ENCODE peak calls at places on chromosome 20, in nine cellular contexts. O is AG20443; S is mesendoderm; U is AG08395; Q is foreskin melanocyte; H is stimulated activated CD4-positive, alpha-beta T cell treated with anti-CD3 and anti-CD28 coated beads, Interleukin-12 subunit alpha, Interleukin-12 subunit beta, amount 100 ng/mL, for 48 hours; W is foreskin fibroblast; R is activated CD4-positive, alpha-beta T cell treated with anti-CD3 and anti-CD28 coated beads, Interleukin-2, amount 50 U/mL, for 1 hour; A is nephron progenitor cell. X is an unnamed sample.

GRCh38 chr20:51172558-51173428 is 149.9 kb upstream of the KCNG1 start:
- DNase-seq in O (no peak), S (peak), U (no peak), Q (no peak), H (no peak), W (no peak), R (no peak), A (no peak), X (no peak)

GRCh38 chr20:58753267-58753928 is 60.8 kb downstream of the NPEPL1 start:
- DNase-seq in O (peak), S (no peak), U (no peak), Q (no peak), H (no peak), W (no peak), R (no peak), A (peak), X (no peak)

GRCh38 chr20:35144694-35145093 is 2.4 kb downstream of the EDEM2 start:
- DNase-seq in O (no peak), S (no peak), U (no peak), Q (no peak), H (no peak), W (no peak), R (no peak), A (no peak), X (no peak)

GRCh38 chr20:8309638-8310037 is 177.6 kb downstream of the PLCB1 start:
- DNase-seq in O (peak), S (peak), U (peak), Q (no peak), H (no peak), W (no peak), R (no peak), A (no peak), X (no peak)

GRCh38 chr20:15411781-15412180 is 1074.4 kb upstream of the FLRT3 start:
- DNase-seq in O (no peak), S (peak), U (no peak), Q (no peak), H (no peak), W (no peak), R (no peak), A (no peak), X (no peak)

GRCh38 chr20:58718121-58718563 is 25.5 kb downstream of the NPEPL1 start:
- DNase-seq in O (peak), S (no peak), U (no peak), Q (no peak), H (no peak), W (no peak), R (no peak), A (no peak), X (peak)

GRCh38 chr20:13249118-13249859 is 28.2 kb downstream of the ISM1 start:
- DNase-seq in O (no peak), S (no peak), U (no peak), Q (no peak), H (no peak), W (no peak), R (no peak), A (no peak), X (no peak)

GRCh38 chr20:24999568-24999967 is 7.0 kb upstream of the APMAP start:
- DNase-seq in O (no peak), S (no peak), U (no peak), Q (no peak), H (no peak), W (no peak), R (no peak), A (no peak), X (no peak)

GRCh38 chr20:45918182-45918737 is 6.3 kb upstream of the PLTP start:
- DNase-seq in O (no peak), S (no peak), U (no peak), Q (no peak), H (no peak), W (peak), R (no peak), A (no peak), X (no peak)

GRCh38 chr20:51807864-51808263 is 5.5 kb upstream of the SALL4 start:
- DNase-seq in O (no peak), S (no peak), U (no peak), Q (no peak), H (no peak), W (no peak), R (no peak), A (no peak), X (no peak)

GRCh38 chr20:43925215-43925614 is 10.6 kb downstream of the TOX2 start:
- DNase-seq in O (no peak), S (no peak), U (no peak), Q (peak), H (peak), W (peak), R (peak), A (no peak), X (no peak)

GRCh38 chr20:2626853-2627541 is 25.4 kb upstream of the NOP56 start:
- DNase-seq in O (no peak), S (peak), U (no peak), Q (peak), H (no peak), W (peak), R (no peak), A (no peak), X (no peak)

GRCh38 chr20:47586648-47587306 is 85.1 kb downstream of the NCOA3 start:
- DNase-seq in O (no peak), S (peak), U (no peak), Q (no peak), H (no peak), W (peak), R (no peak), A (no peak), X (no peak)

GRCh38 chr20:37379967-37380828 is 34.3 kb downstream of the SRC start:
- DNase-seq in O (no peak), S (no peak), U (no peak), Q (no peak), H (no peak), W (peak), R (no peak), A (no peak), X (no peak)

GRCh38 chr20:3728876-3729275 is 3.6 kb upstream of the HSPA12B start:
- DNase-seq in O (no peak), S (no peak), U (no peak), Q (no peak), H (no peak), W (no peak), R (no peak), A (no peak), X (no peak)

GRCh38 chr20:43744121-43744520 is 17.3 kb upstream of the GTSF1L start:
- DNase-seq in O (peak), S (peak), U (peak), Q (no peak), H (no peak), W (peak), R (no peak), A (no peak), X (no peak)

GRCh38 chr20:35791823-35792222 is 20.0 kb downstream of the PHF20 start:
- DNase-seq in O (peak), S (peak), U (peak), Q (no peak), H (no peak), W (peak), R (no peak), A (no peak), X (no peak)

GRCh38 chr20:7716286-7716972 is 223.8 kb downstream of the HAO1 start:
- DNase-seq in O (no peak), S (no peak), U (no peak), Q (peak), H (no peak), W (no peak), R (no peak), A (no peak), X (no peak)

GRCh38 chr20:49386848-49387605 is 95.4 kb downstream of the KCNB1 start:
- DNase-seq in O (no peak), S (peak), U (no peak), Q (no peak), H (no peak), W (no peak), R (no peak), A (no peak), X (peak)

GRCh38 chr20:43755390-43755789 is 28.6 kb upstream of the GTSF1L start:
- DNase-seq in O (peak), S (no peak), U (peak), Q (no peak), H (no peak), W (peak), R (no peak), A (no peak), X (no peak)

GRCh38 chr20:10647471-10647870 is 26.3 kb downstream of the JAG1 start:
- DNase-seq in O (no peak), S (peak), U (peak), Q (no peak), H (no peak), W (peak), R (no peak), A (no peak), X (peak)

GRCh38 chr20:7375905-7376304 is 564.4 kb downstream of the HAO1 start:
- DNase-seq in O (no peak), S (peak), U (no peak), Q (no peak), H (no peak), W (peak), R (no peak), A (no peak), X (no peak)

GRCh38 chr20:35506179-35506578 is 23.3 kb downstream of the C20orf173 start:
- DNase-seq in O (no peak), S (no peak), U (no peak), Q (no peak), H (no peak), W (no peak), R (no peak), A (no peak), X (no peak)

GRCh38 chr20:31608256-31608980 is 3.3 kb downstream of the ID1 start:
- DNase-seq in O (peak), S (peak), U (peak), Q (no peak), H (no peak), W (peak), R (no peak), A (peak), X (peak)

GRCh38 chr20:60095456-60095855 is 137.2 kb downstream of the CDH26 start:
- DNase-seq in O (no peak), S (no peak), U (no peak), Q (no peak), H (no peak), W (no peak), R (no peak), A (no peak), X (no peak)

GRCh38 chr20:300345-300744 is 3.0 kb downstream of the ZCCHC3 start:
- DNase-seq in O (no peak), S (peak), U (no peak), Q (no peak), H (no peak), W (no peak), R (no peak), A (no peak), X (no peak)

GRCh38 chr20:32912688-32913087 is 54.0 kb downstream of the EFCAB8 start:
- DNase-seq in O (no peak), S (no peak), U (no peak), Q (no peak), H (no peak), W (no peak), R (no peak), A (no peak), X (no peak)

GRCh38 chr20:63115651-63116411 is 100.1 kb downstream of the YTHDF1 start:
- DNase-seq in O (no peak), S (no peak), U (no peak), Q (no peak), H (no peak), W (no peak), R (no peak), A (no peak), X (no peak)

GRCh38 chr20:6940052-6940451 is 172.6 kb downstream of the BMP2 start:
- DNase-seq in O (no peak), S (peak), U (no peak), Q (no peak), H (no peak), W (no peak), R (no peak), A (peak), X (peak)

GRCh38 chr20:58892932-58893224 is 40.4 kb downstream of the GNAS start:
- DNase-seq in O (no peak), S (no peak), U (no peak), Q (no peak), H (no peak), W (no peak), R (no peak), A (no peak), X (peak)

GRCh38 chr20:1868856-1869255 is 26.4 kb upstream of the SIRPA start:
- DNase-seq in O (peak), S (no peak), U (peak), Q (no peak), H (no peak), W (no peak), R (no peak), A (no peak), X (no peak)

GRCh38 chr20:10596726-10597125 is 77.1 kb downstream of the JAG1 start:
- DNase-seq in O (peak), S (no peak), U (peak), Q (peak), H (no peak), W (peak), R (no peak), A (no peak), X (no peak)

GRCh38 chr20:62196286-62196685 is 13.5 kb downstream of the MTG2 start:
- DNase-seq in O (no peak), S (no peak), U (no peak), Q (no peak), H (no peak), W (no peak), R (no peak), A (no peak), X (no peak)

GRCh38 chr20:11221046-11221445 is 547.2 kb upstream of the JAG1 start:
- DNase-seq in O (no peak), S (no peak), U (no peak), Q (no peak), H (no peak), W (no peak), R (no peak), A (no peak), X (no peak)

GRCh38 chr20:16846011-16846410 is 97.9 kb downstream of the OTOR start:
- DNase-seq in O (peak), S (no peak), U (peak), Q (peak), H (no peak), W (peak), R (no peak), A (no peak), X (no peak)

GRCh38 chr20:49405062-49405683 is 77.3 kb downstream of the KCNB1 start:
- DNase-seq in O (no peak), S (peak), U (no peak), Q (no peak), H (no peak), W (no peak), R (no peak), A (no peak), X (peak)

X was measured in SK-N-DZ.